ENCODE peak calls at places on chromosome 9, in four cellular contexts. B, F, Z and L are unnamed samples.

GRCh38 chr9:18791074-18791473 is 241.9 kb downstream of the SAXO1 start:
- DNase-seq in B (peak; percentile 12), F (peak; percentile 43), Z (no peak), L (peak; percentile 79)

GRCh38 chr9:125492719-125493118 is 214.3 kb downstream of the MAPKAP1 start:
- DNase-seq in B (no peak), F (no peak), Z (no peak), L (no peak)

GRCh38 chr9:131310833-131311554 is 21.5 kb downstream of the PLPP7 start:
- DNase-seq in B (no peak), F (peak; percentile 25), Z (no peak), L (no peak)

GRCh38 chr9:134433101-134433500 is 106.8 kb downstream of the RXRA start:
- DNase-seq in B (peak; percentile 20), F (no peak), Z (no peak), L (no peak)

GRCh38 chr9:22079873-22080341 is 70.8 kb upstream of the CDKN2B start:
- DNase-seq in B (peak; percentile 87), F (no peak), Z (peak; percentile 40), L (no peak)

GRCh38 chr9:1202512-1203285 is 152.5 kb downstream of the DMRT2 start:
- DNase-seq in B (no peak), F (no peak), Z (no peak), L (no peak)

GRCh38 chr9:125544988-125545651 is 161.9 kb downstream of the MAPKAP1 start:
- DNase-seq in B (peak; percentile 89), F (no peak), Z (no peak), L (no peak)

GRCh38 chr9:98690686-98691085 is 18.0 kb downstream of the GABBR2 start:
- DNase-seq in B (no peak), F (no peak), Z (no peak), L (no peak)

GRCh38 chr9:136882109-136882946 is 4.0 kb upstream of the TRAF2 start:
- DNase-seq in B (peak; percentile 87), F (peak; percentile 93), Z (peak; percentile 73), L (no peak)

GRCh38 chr9:22158275-22158674 is 149.2 kb upstream of the CDKN2B start:
- DNase-seq in B (peak; percentile 12), F (peak; percentile 48), Z (no peak), L (no peak)

GRCh38 chr9:38718148-38718547 is 1.8 kb downstream of the FAM240B start:
- DNase-seq in B (no peak), F (no peak), Z (no peak), L (no peak)

GRCh38 chr9:982660-983240 is 6.3 kb downstream of the DMRT3 start:
- DNase-seq in B (peak; percentile 4), F (no peak), Z (no peak), L (no peak)

GRCh38 chr9:26975728-26976707 is 19.8 kb downstream of the IFT74 start:
- DNase-seq in B (peak; percentile 46), F (peak; percentile 72), Z (no peak), L (peak; percentile 61)

GRCh38 chr9:93665128-93665565 is 88.8 kb downstream of the PHF2 start:
- DNase-seq in B (no peak), F (no peak), Z (no peak), L (no peak)
- TF ChIP-seq BHLHE40 in B (no peak), F (no peak), Z (no peak), L (no peak)

DNA sequence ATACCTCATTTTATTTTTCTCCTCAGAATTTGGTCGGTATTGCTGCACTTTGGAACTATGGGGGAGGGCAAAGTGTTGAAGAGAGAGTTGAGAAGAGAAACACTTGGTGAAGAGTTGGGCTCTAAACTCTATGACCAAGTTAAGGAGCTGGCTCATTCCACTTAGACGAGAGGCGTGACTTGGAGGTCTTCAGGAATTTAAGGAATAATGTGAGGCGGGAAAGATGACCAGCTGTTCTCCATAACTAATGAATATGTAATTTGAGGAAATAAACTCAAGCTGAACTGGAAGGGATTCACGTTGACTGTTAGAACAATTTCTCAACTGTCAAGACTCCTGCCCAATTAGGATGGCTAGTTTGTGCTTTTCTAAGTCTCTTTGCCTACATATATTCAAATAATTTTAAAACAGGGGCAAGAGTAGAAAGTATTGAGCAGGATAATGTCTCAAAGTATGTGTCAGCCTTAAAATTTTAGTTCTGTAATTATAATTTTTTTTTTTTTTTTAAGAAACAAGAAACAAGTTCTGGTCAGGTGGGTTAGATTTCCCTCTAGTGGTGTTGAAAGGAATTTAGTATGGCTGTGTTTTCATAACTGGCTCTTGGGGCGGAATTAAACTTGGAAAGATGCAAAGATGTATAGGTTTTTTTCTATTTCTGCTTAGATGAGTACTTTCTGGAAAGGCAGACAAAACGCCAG is 33.4 kb downstream of the TMEM252 start:
- DNase-seq in B (peak; percentile 51), F (peak; percentile 17), Z (no peak), L (peak; percentile 28)
- TF ChIP-seq BHLHE40 in B (no peak), F (no peak), Z (no peak), L (no peak)

GRCh38 chr9:79360387-79361347 is 211.1 kb upstream of the TLE4 start:
- DNase-seq in B (peak; percentile 48), F (peak; percentile 6), Z (no peak), L (no peak)
- TF ChIP-seq BHLHE40 in B (no peak), F (no peak), Z (no peak), L (no peak)

GRCh38 chr9:93902780-93903655 is 52.1 kb downstream of the BARX1 start:
- DNase-seq in B (no peak), F (no peak), Z (no peak), L (no peak)
- TF ChIP-seq BHLHE40 in B (no peak), F (no peak), Z (no peak), L (no peak)

DNA sequence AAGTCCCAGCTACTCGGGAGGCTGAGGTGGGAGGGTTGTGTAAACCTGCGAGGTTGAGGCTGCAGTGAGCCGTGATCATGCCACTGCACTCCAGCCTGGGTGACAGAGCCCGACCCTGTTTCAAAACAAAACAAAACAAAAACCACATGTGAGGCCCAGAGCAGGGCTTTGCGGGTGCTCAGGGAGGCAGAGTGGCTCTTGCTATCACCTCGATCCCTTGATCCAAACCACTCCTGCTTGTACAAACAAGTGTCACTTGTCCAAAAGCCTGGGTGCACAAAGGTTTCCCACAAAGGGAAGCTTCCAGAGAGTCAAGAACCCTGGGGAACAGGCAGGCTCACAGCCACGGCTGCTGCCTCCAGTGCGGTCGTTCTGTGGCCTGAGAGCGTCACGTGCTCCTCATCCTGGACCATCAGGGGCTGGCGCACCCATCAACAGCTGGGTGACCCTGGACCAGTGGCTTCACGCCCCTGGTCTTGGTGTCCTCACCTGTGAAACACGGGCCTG is 162.7 kb downstream of the C9orf50 start:
- DNase-seq in B (no peak), F (no peak), Z (peak; percentile 24), L (no peak)
- TF ChIP-seq BHLHE40 in B (no peak), F (no peak), Z (peak; percentile 90), L (no peak)

GRCh38 chr9:121651295-121652036 is at the start of gene DAB2IP:
- DNase-seq in B (peak; percentile 39), F (no peak), Z (no peak), L (peak; percentile 79)
- TF ChIP-seq BHLHE40 in B (no peak), F (no peak), Z (no peak), L (no peak)

DNA sequence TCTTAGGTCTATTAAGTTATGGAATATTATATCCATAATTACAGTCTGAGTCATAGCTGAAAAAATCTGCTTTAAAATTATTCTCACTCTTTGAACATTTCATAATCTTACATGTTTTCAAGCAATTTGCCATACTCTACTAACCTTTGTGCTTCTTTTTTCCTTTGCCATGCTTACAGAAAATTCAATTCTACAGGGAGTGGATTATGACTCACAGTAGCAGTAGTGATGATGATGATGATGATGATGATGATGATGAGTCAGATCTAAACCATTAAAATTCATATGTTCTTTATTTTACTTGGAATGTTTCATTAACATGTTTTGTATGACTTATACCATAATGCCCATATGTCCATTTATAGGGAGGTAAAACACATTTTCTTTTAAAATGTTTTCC is 207.1 kb downstream of the VPS13A start:
- DNase-seq in B (peak; percentile 77), F (no peak), Z (no peak), L (no peak)
- TF ChIP-seq BHLHE40 in B (no peak), F (no peak), Z (no peak), L (no peak)

GRCh38 chr9:121503443-121503842 is 3.8 kb upstream of the GGTA1 start:
- DNase-seq in B (no peak), F (no peak), Z (no peak), L (no peak)

GRCh38 chr9:121509175-121509574 is 9.5 kb upstream of the GGTA1 start:
- DNase-seq in B (peak; percentile 9), F (no peak), Z (no peak), L (no peak)

GRCh38 chr9:121510766-121511555 is 11.3 kb upstream of the GGTA1 start:
- DNase-seq in B (peak; percentile 29), F (no peak), Z (no peak), L (no peak)

GRCh38 chr9:121505903-121506640 is 6.4 kb upstream of the GGTA1 start:
- DNase-seq in B (no peak), F (no peak), Z (no peak), L (no peak)

DNA sequence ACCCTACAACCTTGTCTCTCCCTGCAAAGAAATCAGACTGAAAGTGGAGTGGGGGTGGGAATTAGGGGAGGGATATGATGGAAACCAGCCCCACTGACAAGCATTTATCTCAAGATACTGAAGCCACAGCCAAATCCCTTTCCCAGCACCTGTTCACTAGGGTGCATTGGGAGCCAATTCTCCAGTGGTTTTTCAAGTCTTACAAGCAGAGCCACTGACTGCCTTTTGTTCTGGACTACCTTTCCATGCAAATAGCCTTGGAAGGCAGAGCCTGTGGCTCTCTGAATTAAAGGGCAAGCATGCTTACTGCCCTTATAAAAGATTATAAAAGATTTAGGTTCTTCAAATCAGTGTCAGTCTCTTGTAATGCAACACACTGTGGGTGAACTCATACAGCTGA is 8.8 kb upstream of the GGTA1 start:
- DNase-seq in B (no peak), F (no peak), Z (no peak), L (no peak)
- TF ChIP-seq BHLHE40 in B (no peak), F (no peak), Z (no peak), L (no peak)